ENCODE peak calls at places on chromosomes 12 and 14, in nine cellular contexts. One of them, this sample, is unnamed. For H3K9me3, the result is how much of the 10 kb centered on the place peaks cover.

GRCh38 chr12:6169107-6169440 is 31.1 kb upstream of the CD9 start:
- DNase-seq in effector memory CD4-positive, alpha-beta T cell: no peak
- DNase-seq in CD8-positive, alpha-beta memory T cell: no peak
- DNase-seq in adrenal gland: no peak
- DNase-seq in naive thymus-derived CD4-positive, alpha-beta T cell: no peak
- DNase-seq in OCI-LY7: no peak
- DNase-seq in HepG2: no peak
- DNase-seq in body of pancreas: no peak
- DNase-seq in stomach: no peak
- DNase-seq in this sample: no peak

GRCh38 chr14:24367506-24368214 is at the start of gene NFATC4:
- DNase-seq in effector memory CD4-positive, alpha-beta T cell: no peak
- DNase-seq in CD8-positive, alpha-beta memory T cell: peak
- DNase-seq in adrenal gland: peak
- DNase-seq in naive thymus-derived CD4-positive, alpha-beta T cell: peak
- DNase-seq in OCI-LY7: peak
- DNase-seq in HepG2: peak
- DNase-seq in body of pancreas: peak
- DNase-seq in stomach: peak
- DNase-seq in this sample: peak

GRCh38 chr12:104180389-104180788 is 35.2 kb upstream of the TXNRD1 start:
- DNase-seq in effector memory CD4-positive, alpha-beta T cell: no peak
- DNase-seq in CD8-positive, alpha-beta memory T cell: no peak
- DNase-seq in adrenal gland: no peak
- DNase-seq in naive thymus-derived CD4-positive, alpha-beta T cell: no peak
- DNase-seq in OCI-LY7: no peak
- DNase-seq in HepG2: no peak
- DNase-seq in body of pancreas: no peak
- DNase-seq in stomach: no peak
- DNase-seq in this sample: no peak

GRCh38 chr12:112788205-112788604 is 3.3 kb upstream of the RPH3A start:
- DNase-seq in effector memory CD4-positive, alpha-beta T cell: no peak
- DNase-seq in CD8-positive, alpha-beta memory T cell: no peak
- DNase-seq in adrenal gland: no peak
- DNase-seq in naive thymus-derived CD4-positive, alpha-beta T cell: no peak
- DNase-seq in OCI-LY7: no peak
- DNase-seq in HepG2: no peak
- DNase-seq in body of pancreas: no peak
- DNase-seq in stomach: no peak
- DNase-seq in this sample: no peak

GRCh38 chr14:64329149-64329548 is 35.0 kb upstream of the ESR2 start:
- DNase-seq in effector memory CD4-positive, alpha-beta T cell: no peak
- DNase-seq in CD8-positive, alpha-beta memory T cell: no peak
- DNase-seq in adrenal gland: no peak
- DNase-seq in naive thymus-derived CD4-positive, alpha-beta T cell: no peak
- DNase-seq in OCI-LY7: no peak
- DNase-seq in HepG2: no peak
- DNase-seq in body of pancreas: no peak
- DNase-seq in stomach: no peak
- DNase-seq in this sample: no peak

GRCh38 chr12:81088221-81088620 is 10.3 kb downstream of the ACSS3 start:
- DNase-seq in effector memory CD4-positive, alpha-beta T cell: no peak
- DNase-seq in CD8-positive, alpha-beta memory T cell: no peak
- DNase-seq in adrenal gland: no peak
- DNase-seq in naive thymus-derived CD4-positive, alpha-beta T cell: no peak
- DNase-seq in OCI-LY7: no peak
- DNase-seq in HepG2: no peak
- DNase-seq in body of pancreas: no peak
- DNase-seq in stomach: no peak
- DNase-seq in this sample: no peak

GRCh38 chr12:12715459-12716150 is 1.6 kb upstream of the CDKN1B start:
- DNase-seq in effector memory CD4-positive, alpha-beta T cell: no peak
- DNase-seq in CD8-positive, alpha-beta memory T cell: peak
- DNase-seq in adrenal gland: no peak
- DNase-seq in naive thymus-derived CD4-positive, alpha-beta T cell: peak
- DNase-seq in OCI-LY7: peak
- DNase-seq in HepG2: no peak
- DNase-seq in body of pancreas: no peak
- DNase-seq in stomach: no peak
- DNase-seq in this sample: no peak

GRCh38 chr14:47040490-47040889 is 388.9 kb upstream of the RPL10L start:
- DNase-seq in effector memory CD4-positive, alpha-beta T cell: no peak
- DNase-seq in CD8-positive, alpha-beta memory T cell: no peak
- DNase-seq in adrenal gland: no peak
- DNase-seq in naive thymus-derived CD4-positive, alpha-beta T cell: no peak
- DNase-seq in OCI-LY7: no peak
- DNase-seq in HepG2: peak
- DNase-seq in body of pancreas: no peak
- DNase-seq in stomach: no peak
- DNase-seq in this sample: no peak

GRCh38 chr12:113152835-113153814 is 3.6 kb downstream of the CFAP73 start:
- DNase-seq in effector memory CD4-positive, alpha-beta T cell: peak
- DNase-seq in CD8-positive, alpha-beta memory T cell: peak
- DNase-seq in adrenal gland: peak
- DNase-seq in naive thymus-derived CD4-positive, alpha-beta T cell: peak
- DNase-seq in OCI-LY7: peak
- DNase-seq in HepG2: peak
- DNase-seq in body of pancreas: peak
- DNase-seq in stomach: peak
- DNase-seq in this sample: no peak

GRCh38 chr12:87152841-87153528 is 876.2 kb downstream of the C12orf50 start:
- DNase-seq in effector memory CD4-positive, alpha-beta T cell: no peak
- DNase-seq in CD8-positive, alpha-beta memory T cell: no peak
- DNase-seq in adrenal gland: no peak
- DNase-seq in naive thymus-derived CD4-positive, alpha-beta T cell: no peak
- DNase-seq in OCI-LY7: no peak
- DNase-seq in HepG2: no peak
- DNase-seq in body of pancreas: no peak
- DNase-seq in stomach: no peak
- DNase-seq in this sample: no peak

GRCh38 chr14:87111141-87111540 is 881.8 kb downstream of the GALC start:
- DNase-seq in effector memory CD4-positive, alpha-beta T cell: no peak
- DNase-seq in CD8-positive, alpha-beta memory T cell: no peak
- DNase-seq in adrenal gland: no peak
- DNase-seq in naive thymus-derived CD4-positive, alpha-beta T cell: no peak
- DNase-seq in OCI-LY7: no peak
- DNase-seq in HepG2: no peak
- DNase-seq in body of pancreas: no peak
- DNase-seq in stomach: no peak
- DNase-seq in this sample: no peak

GRCh38 chr14:89391556-89391955 is 25.5 kb downstream of the FOXN3 start:
- DNase-seq in effector memory CD4-positive, alpha-beta T cell: no peak
- DNase-seq in CD8-positive, alpha-beta memory T cell: no peak
- DNase-seq in adrenal gland: no peak
- DNase-seq in naive thymus-derived CD4-positive, alpha-beta T cell: no peak
- DNase-seq in OCI-LY7: no peak
- DNase-seq in HepG2: no peak
- DNase-seq in body of pancreas: no peak
- DNase-seq in stomach: no peak
- DNase-seq in this sample: no peak

GRCh38 chr12:122028165-122028591 is 6.5 kb downstream of the BCL7A start:
- DNase-seq in effector memory CD4-positive, alpha-beta T cell: no peak
- DNase-seq in CD8-positive, alpha-beta memory T cell: no peak
- DNase-seq in adrenal gland: peak
- DNase-seq in naive thymus-derived CD4-positive, alpha-beta T cell: no peak
- DNase-seq in OCI-LY7: peak
- DNase-seq in HepG2: no peak
- DNase-seq in body of pancreas: no peak
- DNase-seq in stomach: no peak
- DNase-seq in this sample: peak

GRCh38 chr12:78746001-78746400 is 118.6 kb upstream of the SYT1 start:
- DNase-seq in effector memory CD4-positive, alpha-beta T cell: no peak
- DNase-seq in CD8-positive, alpha-beta memory T cell: no peak
- DNase-seq in adrenal gland: no peak
- DNase-seq in naive thymus-derived CD4-positive, alpha-beta T cell: no peak
- DNase-seq in OCI-LY7: no peak
- DNase-seq in HepG2: no peak
- DNase-seq in body of pancreas: no peak
- DNase-seq in stomach: no peak
- DNase-seq in this sample: no peak

GRCh38 chr12:122306407-122306806 is 40.1 kb upstream of the VPS33A start:
- DNase-seq in effector memory CD4-positive, alpha-beta T cell: no peak
- DNase-seq in CD8-positive, alpha-beta memory T cell: no peak
- DNase-seq in adrenal gland: no peak
- DNase-seq in naive thymus-derived CD4-positive, alpha-beta T cell: no peak
- DNase-seq in OCI-LY7: peak
- DNase-seq in HepG2: peak
- DNase-seq in body of pancreas: no peak
- DNase-seq in stomach: no peak
- DNase-seq in this sample: no peak

GRCh38 chr12:131606218-131606899 is 104.5 kb upstream of the SFSWAP start:
- DNase-seq in effector memory CD4-positive, alpha-beta T cell: no peak
- DNase-seq in CD8-positive, alpha-beta memory T cell: no peak
- DNase-seq in adrenal gland: no peak
- DNase-seq in naive thymus-derived CD4-positive, alpha-beta T cell: no peak
- DNase-seq in OCI-LY7: no peak
- DNase-seq in HepG2: no peak
- DNase-seq in body of pancreas: no peak
- DNase-seq in stomach: no peak
- DNase-seq in this sample: no peak

GRCh38 chr12:129659927-129660326 is 243.9 kb downstream of the TMEM132D start:
- DNase-seq in effector memory CD4-positive, alpha-beta T cell: no peak
- DNase-seq in CD8-positive, alpha-beta memory T cell: no peak
- DNase-seq in adrenal gland: no peak
- DNase-seq in naive thymus-derived CD4-positive, alpha-beta T cell: no peak
- DNase-seq in OCI-LY7: no peak
- DNase-seq in HepG2: no peak
- DNase-seq in body of pancreas: no peak
- DNase-seq in stomach: no peak
- DNase-seq in this sample: no peak
- H3K9me3 ChIP-seq in effector memory CD4-positive, alpha-beta T cell: under half
- H3K9me3 ChIP-seq in CD8-positive, alpha-beta memory T cell: under half
- H3K9me3 ChIP-seq in adrenal gland: under half
- H3K9me3 ChIP-seq in naive thymus-derived CD4-positive, alpha-beta T cell: under half
- H3K9me3 ChIP-seq in OCI-LY7: under half
- H3K9me3 ChIP-seq in HepG2: under half
- H3K9me3 ChIP-seq in body of pancreas: under half
- H3K9me3 ChIP-seq in stomach: under half
- H3K9me3 ChIP-seq in this sample: under half

DNA sequence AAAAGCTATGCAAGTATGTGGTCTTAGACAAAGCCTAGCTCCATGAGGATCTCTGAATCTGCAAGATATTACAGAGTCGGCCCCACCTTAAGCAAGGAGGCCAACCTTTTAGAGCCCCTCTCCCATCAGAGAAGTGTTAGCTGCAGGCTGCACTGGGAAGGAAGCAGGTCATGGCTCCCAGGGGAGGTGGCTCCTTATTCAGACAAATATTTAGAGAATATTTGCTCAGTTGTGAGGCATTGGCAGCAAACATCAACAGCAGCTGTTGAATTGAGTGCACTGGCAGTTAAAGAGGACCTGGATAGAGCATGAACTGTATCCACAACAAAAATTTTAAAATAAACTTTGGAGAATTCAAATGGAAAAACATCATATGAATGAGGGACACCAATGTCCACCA is 44.7 kb downstream of the FSCB start:
- DNase-seq in effector memory CD4-positive, alpha-beta T cell: no peak
- DNase-seq in CD8-positive, alpha-beta memory T cell: no peak
- DNase-seq in adrenal gland: no peak
- DNase-seq in naive thymus-derived CD4-positive, alpha-beta T cell: no peak
- DNase-seq in OCI-LY7: no peak
- DNase-seq in HepG2: no peak
- DNase-seq in body of pancreas: no peak
- DNase-seq in stomach: no peak
- DNase-seq in this sample: no peak
- H3K27ac ChIP-seq in effector memory CD4-positive, alpha-beta T cell: no peak
- H3K27ac ChIP-seq in CD8-positive, alpha-beta memory T cell: no peak
- H3K27ac ChIP-seq in adrenal gland: no peak
- H3K27ac ChIP-seq in naive thymus-derived CD4-positive, alpha-beta T cell: no peak
- H3K27ac ChIP-seq in OCI-LY7: no peak
- H3K27ac ChIP-seq in HepG2: no peak
- H3K27ac ChIP-seq in body of pancreas: no peak
- H3K27ac ChIP-seq in stomach: no peak
- H3K27ac ChIP-seq in this sample: no peak

GRCh38 chr12:124174949-124175348 is 119.9 kb upstream of the RFLNA start:
- DNase-seq in effector memory CD4-positive, alpha-beta T cell: no peak
- DNase-seq in CD8-positive, alpha-beta memory T cell: no peak
- DNase-seq in adrenal gland: no peak
- DNase-seq in naive thymus-derived CD4-positive, alpha-beta T cell: no peak
- DNase-seq in OCI-LY7: no peak
- DNase-seq in HepG2: no peak
- DNase-seq in body of pancreas: no peak
- DNase-seq in stomach: no peak
- DNase-seq in this sample: no peak

GRCh38 chr12:124172646-124173045 is 122.2 kb upstream of the RFLNA start:
- DNase-seq in effector memory CD4-positive, alpha-beta T cell: no peak
- DNase-seq in CD8-positive, alpha-beta memory T cell: no peak
- DNase-seq in adrenal gland: no peak
- DNase-seq in naive thymus-derived CD4-positive, alpha-beta T cell: no peak
- DNase-seq in OCI-LY7: no peak
- DNase-seq in HepG2: no peak
- DNase-seq in body of pancreas: no peak
- DNase-seq in stomach: no peak
- DNase-seq in this sample: no peak

GRCh38 chr12:124174406-124174805 is 120.5 kb upstream of the RFLNA start:
- DNase-seq in effector memory CD4-positive, alpha-beta T cell: no peak
- DNase-seq in CD8-positive, alpha-beta memory T cell: no peak
- DNase-seq in adrenal gland: peak
- DNase-seq in naive thymus-derived CD4-positive, alpha-beta T cell: no peak
- DNase-seq in OCI-LY7: no peak
- DNase-seq in HepG2: no peak
- DNase-seq in body of pancreas: no peak
- DNase-seq in stomach: no peak
- DNase-seq in this sample: no peak

GRCh38 chr12:124175731-124176130 is 119.2 kb upstream of the RFLNA start:
- DNase-seq in effector memory CD4-positive, alpha-beta T cell: no peak
- DNase-seq in CD8-positive, alpha-beta memory T cell: no peak
- DNase-seq in adrenal gland: no peak
- DNase-seq in naive thymus-derived CD4-positive, alpha-beta T cell: no peak
- DNase-seq in OCI-LY7: no peak
- DNase-seq in HepG2: no peak
- DNase-seq in body of pancreas: no peak
- DNase-seq in stomach: no peak
- DNase-seq in this sample: no peak

DNA sequence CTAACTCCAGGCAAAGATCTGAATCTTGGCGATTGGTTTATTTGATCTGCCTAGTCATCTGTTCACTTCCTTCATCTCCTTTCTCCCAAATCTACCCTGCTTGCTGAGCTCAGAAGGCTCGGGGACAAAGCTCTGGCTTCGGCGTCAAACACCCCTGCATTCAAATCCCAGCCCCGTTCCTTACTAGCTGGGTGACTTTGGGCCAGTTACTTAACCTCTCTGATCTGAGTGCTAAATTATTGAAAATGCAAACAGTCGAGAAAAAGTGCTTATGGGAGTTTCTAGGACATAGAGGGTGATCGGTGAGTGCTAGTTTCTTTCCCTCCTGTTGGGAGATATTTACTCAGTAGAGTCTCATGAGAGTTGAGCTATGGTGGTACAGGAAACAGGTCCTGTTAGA is 121.2 kb upstream of the RFLNA start:
- DNase-seq in effector memory CD4-positive, alpha-beta T cell: no peak
- DNase-seq in CD8-positive, alpha-beta memory T cell: no peak
- DNase-seq in adrenal gland: no peak
- DNase-seq in naive thymus-derived CD4-positive, alpha-beta T cell: no peak
- DNase-seq in OCI-LY7: no peak
- DNase-seq in HepG2: no peak
- DNase-seq in body of pancreas: no peak
- DNase-seq in stomach: no peak
- DNase-seq in this sample: no peak
- H3K4me3 ChIP-seq in effector memory CD4-positive, alpha-beta T cell: no peak
- H3K4me3 ChIP-seq in CD8-positive, alpha-beta memory T cell: no peak
- H3K4me3 ChIP-seq in adrenal gland: no peak
- H3K4me3 ChIP-seq in naive thymus-derived CD4-positive, alpha-beta T cell: no peak
- H3K4me3 ChIP-seq in OCI-LY7: no peak
- H3K4me3 ChIP-seq in HepG2: no peak
- H3K4me3 ChIP-seq in body of pancreas: no peak
- H3K4me3 ChIP-seq in stomach: no peak
- H3K4me3 ChIP-seq in this sample: no peak

GRCh38 chr12:107108995-107109508 is 15.7 kb upstream of the CRY1 start:
- DNase-seq in effector memory CD4-positive, alpha-beta T cell: no peak
- DNase-seq in CD8-positive, alpha-beta memory T cell: no peak
- DNase-seq in adrenal gland: no peak
- DNase-seq in naive thymus-derived CD4-positive, alpha-beta T cell: no peak
- DNase-seq in OCI-LY7: peak
- DNase-seq in HepG2: no peak
- DNase-seq in body of pancreas: no peak
- DNase-seq in stomach: no peak
- DNase-seq in this sample: no peak
- H3K9me3 ChIP-seq in effector memory CD4-positive, alpha-beta T cell: under half
- H3K9me3 ChIP-seq in CD8-positive, alpha-beta memory T cell: under half
- H3K9me3 ChIP-seq in adrenal gland: under half
- H3K9me3 ChIP-seq in naive thymus-derived CD4-positive, alpha-beta T cell: under half
- H3K9me3 ChIP-seq in OCI-LY7: under half
- H3K9me3 ChIP-seq in HepG2: under half
- H3K9me3 ChIP-seq in body of pancreas: under half
- H3K9me3 ChIP-seq in stomach: under half
- H3K9me3 ChIP-seq in this sample: under half

This sample was measured in gastrocnemius medialis.